ENCODE peak calls at places on chromosomes 1 and 21, in eight cellular contexts. N, I, P, S, M, E, G and T are unnamed samples.

GRCh38 chr1:152143147-152143845 is 15.7 kb downstream of the RPTN start:
- DNase-seq in N (no peak), I (no peak), P (no peak), S (no peak), M (no peak), E (no peak), G (no peak), T (no peak)

GRCh38 chr1:215290018-215290417 is 207.5 kb downstream of the KCNK2 start:
- DNase-seq in N (no peak), I (no peak), P (no peak), S (no peak), M (no peak), E (no peak), G (no peak), T (no peak)

GRCh38 chr1:175023043-175023921 is at the start of gene MRPS14:
- DNase-seq in N (peak; percentile 97), I (peak; percentile 98), P (peak; percentile 98), S (peak; percentile 77), M (peak; percentile 99), E (peak; percentile 98), G (peak; percentile 97), T (peak; percentile 98)

GRCh38 chr21:46122241-46122671 is 24.3 kb downstream of the COL6A2 start:
- DNase-seq in N (no peak), I (no peak), P (no peak), S (no peak), M (no peak), E (peak; percentile 41), G (no peak), T (peak; percentile 1)

GRCh38 chr1:119611701-119612113 is 36.4 kb downstream of the ZNF697 start:
- DNase-seq in N (peak; percentile 66), I (no peak), P (peak; percentile 77), S (peak; percentile 38), M (peak; percentile 92), E (peak; percentile 65), G (peak; percentile 73), T (peak; percentile 69)

GRCh38 chr1:161096514-161096913 is 1.6 kb upstream of the KLHDC9 start:
- DNase-seq in N (no peak), I (no peak), P (no peak), S (no peak), M (no peak), E (no peak), G (no peak), T (peak; percentile 18)

GRCh38 chr1:5898266-5898665 is 94.0 kb downstream of the NPHP4 start:
- DNase-seq in N (no peak), I (no peak), P (no peak), S (no peak), M (no peak), E (peak; percentile 35), G (no peak), T (no peak)

GRCh38 chr1:24071941-24072340 is 40.0 kb downstream of the MYOM3 start:
- DNase-seq in N (no peak), I (no peak), P (no peak), S (no peak), M (no peak), E (no peak), G (no peak), T (no peak)

GRCh38 chr21:40845621-40846020 is 1.3 kb downstream of the DSCAM start:
- DNase-seq in N (no peak), I (no peak), P (peak; percentile 22), S (no peak), M (no peak), E (no peak), G (no peak), T (no peak)

GRCh38 chr1:10915594-10915993 is 96.9 kb upstream of the TARDBP start:
- DNase-seq in N (no peak), I (no peak), P (no peak), S (no peak), M (no peak), E (no peak), G (no peak), T (no peak)

GRCh38 chr1:161843156-161843555 is 77.0 kb downstream of the ATF6 start:
- DNase-seq in N (no peak), I (no peak), P (no peak), S (no peak), M (no peak), E (no peak), G (no peak), T (no peak)

GRCh38 chr1:150804671-150805070 is 3.4 kb downstream of the CTSK start:
- DNase-seq in N (no peak), I (no peak), P (no peak), S (no peak), M (no peak), E (no peak), G (no peak), T (no peak)

GRCh38 chr1:109687641-109688499 is at the start of gene GSTM1:
- DNase-seq in N (no peak), I (no peak), P (no peak), S (no peak), M (no peak), E (peak; percentile 93), G (peak; percentile 34), T (no peak)

GRCh38 chr1:155607708-155608107 is 2.3 kb upstream of the MSTO1 start:
- DNase-seq in N (no peak), I (no peak), P (no peak), S (no peak), M (no peak), E (no peak), G (no peak), T (no peak)

GRCh38 chr1:43991476-43992231 is at the start of gene CCDC24:
- DNase-seq in N (peak; percentile 37), I (peak; percentile 81), P (peak; percentile 71), S (peak; percentile 87), M (peak; percentile 89), E (peak; percentile 93), G (peak; percentile 56), T (peak; percentile 91)

GRCh38 chr1:86235859-86236258 is 79.3 kb upstream of the COL24A1 start:
- DNase-seq in N (no peak), I (no peak), P (no peak), S (no peak), M (no peak), E (no peak), G (no peak), T (no peak)

GRCh38 chr1:44500181-44501021 is 95.3 kb downstream of the RNF220 start:
- DNase-seq in N (no peak), I (peak; percentile 19), P (no peak), S (no peak), M (no peak), E (no peak), G (peak; percentile 51), T (no peak)

GRCh38 chr1:241079018-241079417 is 278.0 kb downstream of the RGS7 start:
- DNase-seq in N (peak; percentile 63), I (no peak), P (no peak), S (peak; percentile 64), M (no peak), E (no peak), G (no peak), T (no peak)

GRCh38 chr1:155646307-155646706 is 36.3 kb downstream of the MSTO1 start:
- DNase-seq in N (no peak), I (no peak), P (no peak), S (no peak), M (no peak), E (no peak), G (no peak), T (no peak)

GRCh38 chr1:93518516-93518915 is 70.6 kb downstream of the FNBP1L start:
- DNase-seq in N (no peak), I (no peak), P (no peak), S (no peak), M (no peak), E (no peak), G (no peak), T (no peak)

GRCh38 chr1:205537386-205538018 is 33.0 kb downstream of the CDK18 start:
- DNase-seq in N (no peak), I (no peak), P (no peak), S (no peak), M (peak; percentile 15), E (no peak), G (no peak), T (no peak)

GRCh38 chr1:111739984-111740765 is 980 bp upstream of the INKA2 start:
- DNase-seq in N (peak; percentile 72), I (no peak), P (peak; percentile 49), S (peak; percentile 75), M (peak; percentile 56), E (peak; percentile 82), G (peak; percentile 48), T (peak; percentile 74)

GRCh38 chr1:47776554-47777156 is 220.5 kb downstream of the TRABD2B start:
- DNase-seq in N (peak; percentile 60), I (no peak), P (peak; percentile 61), S (peak; percentile 48), M (no peak), E (no peak), G (no peak), T (no peak)

GRCh38 chr1:226029093-226029496 is 30.0 kb upstream of the SDE2 start:
- DNase-seq in N (no peak), I (no peak), P (no peak), S (no peak), M (peak; percentile 75), E (peak; percentile 61), G (no peak), T (peak; percentile 69)

GRCh38 chr1:178341218-178341956 is 155.4 kb downstream of the CLEC20A start:
- DNase-seq in N (no peak), I (no peak), P (no peak), S (no peak), M (peak; percentile 83), E (peak; percentile 58), G (peak; percentile 53), T (peak; percentile 76)

GRCh38 chr1:161119379-161120061 is 1.6 kb downstream of the NIT1 start:
- DNase-seq in N (no peak), I (peak; percentile 90), P (no peak), S (no peak), M (peak; percentile 52), E (no peak), G (no peak), T (peak; percentile 65)

GRCh38 chr1:54105080-54105479 is 47.7 kb downstream of the CDCP2 start:
- DNase-seq in N (no peak), I (no peak), P (no peak), S (no peak), M (no peak), E (no peak), G (no peak), T (no peak)

GRCh38 chr1:15174615-15174983 is 21.1 kb downstream of the TMEM51 start:
- DNase-seq in N (no peak), I (no peak), P (no peak), S (no peak), M (no peak), E (no peak), G (no peak), T (no peak)

GRCh38 chr1:228016653-228017355 is 10.0 kb downstream of the WNT3A start:
- DNase-seq in N (no peak), I (no peak), P (no peak), S (no peak), M (no peak), E (peak; percentile 15), G (no peak), T (no peak)

GRCh38 chr1:97820470-97821188 is 100.2 kb downstream of the DPYD start:
- DNase-seq in N (peak; percentile 32), I (no peak), P (peak; percentile 31), S (peak; percentile 7), M (no peak), E (no peak), G (no peak), T (no peak)

GRCh38 chr21:34724131-34724856 is 55.5 kb downstream of the CLIC6 start:
- DNase-seq in N (no peak), I (no peak), P (no peak), S (no peak), M (no peak), E (no peak), G (no peak), T (no peak)

GRCh38 chr1:16145030-16145987 is 10.6 kb downstream of the EPHA2 start:
- DNase-seq in N (peak; percentile 82), I (peak; percentile 29), P (no peak), S (no peak), M (peak; percentile 88), E (peak; percentile 91), G (no peak), T (peak; percentile 86)

GRCh38 chr21:39317134-39318090 is 4.0 kb upstream of the BRWD1 start:
- DNase-seq in N (no peak), I (no peak), P (no peak), S (no peak), M (no peak), E (no peak), G (no peak), T (no peak)

GRCh38 chr1:91885331-91885715 is 628 bp downstream of the TGFBR3 start:
- DNase-seq in N (no peak), I (peak; percentile 39), P (no peak), S (no peak), M (peak; percentile 37), E (peak; percentile 69), G (no peak), T (peak; percentile 33)